ENCODE peak calls at places on chromosomes 4 and X, in four cellular contexts. F, T, O and G are unnamed samples.

GRCh38 chrX:110755061-110755460 is 40.6 kb downstream of the CHRDL1 start:
- DNase-seq in F (no peak), T (no peak), O (peak; percentile 47), G (peak; percentile 53)

GRCh38 chr4:25925486-25926201 is 11.6 kb downstream of the SMIM20 start:
- DNase-seq in F (peak; percentile 72), T (peak; percentile 16), O (peak; percentile 41), G (peak; percentile 70)

GRCh38 chrX:150683536-150684146 is 9.6 kb upstream of the MTMR1 start:
- DNase-seq in F (no peak), T (no peak), O (no peak), G (peak; percentile 56)

GRCh38 chr4:53465891-53466290 is 88.5 kb downstream of the FIP1L1 start:
- DNase-seq in F (no peak), T (no peak), O (no peak), G (no peak)

GRCh38 chr4:114694770-114695169 is 96.2 kb downstream of the UGT8 start:
- DNase-seq in F (no peak), T (no peak), O (peak; percentile 19), G (peak; percentile 54)

GRCh38 chr4:53763813-53764597 is 172.7 kb upstream of the LNX1 start:
- DNase-seq in F (no peak), T (no peak), O (peak; percentile 91), G (peak; percentile 87)

GRCh38 chr4:1767058-1767769 is 25.9 kb upstream of the FGFR3 start:
- DNase-seq in F (no peak), T (no peak), O (peak; percentile 18), G (peak; percentile 29)

GRCh38 chr4:87734084-87734483 is 65.3 kb upstream of the IBSP start:
- DNase-seq in F (no peak), T (no peak), O (no peak), G (no peak)

GRCh38 chr4:127995776-127996175 is 30.6 kb downstream of the ABHD18 start:
- DNase-seq in F (no peak), T (no peak), O (peak; percentile 11), G (peak; percentile 63)

GRCh38 chr4:138499627-138500026 is 257.5 kb upstream of the SLC7A11 start:
- DNase-seq in F (no peak), T (no peak), O (no peak), G (no peak)

GRCh38 chr4:175873707-175874106 is 61.6 kb upstream of the GPM6A start:
- DNase-seq in F (no peak), T (no peak), O (no peak), G (no peak)